ENCODE peak calls at places on chromosomes 4 and X, in ten cellular contexts. One of them, this sample, is unnamed.
A peak's percentile ranks its signal among the peaks of the same experiment; 100 is the strongest.

GRCh38 chrX:115324194-115324593 is 34.7 kb downstream of the LUZP4 start:
- DNase-seq in HCT116: no peak
- DNase-seq in HepG2: no peak
- DNase-seq in HFF-Myc: no peak
- DNase-seq in heart right ventricle: peak; percentile 6
- DNase-seq in H1: no peak
- DNase-seq in BE2C: no peak
- DNase-seq in AG09309: no peak
- DNase-seq in adrenal gland: peak; percentile 61
- DNase-seq in Caco-2: no peak
- DNase-seq in this sample: no peak

GRCh38 chrX:11641368-11641767 is 24.4 kb downstream of the ARHGAP6 start:
- DNase-seq in AG09309: no peak
- DNase-seq in HCT116: no peak
- DNase-seq in BE2C: no peak
- DNase-seq in heart right ventricle: no peak
- DNase-seq in HepG2: no peak
- DNase-seq in HFF-Myc: no peak
- DNase-seq in H1: no peak
- DNase-seq in Caco-2: no peak
- DNase-seq in adrenal gland: no peak
- DNase-seq in this sample: no peak

GRCh38 chr4:78592104-78592783 is 40.7 kb downstream of the ANXA3 start:
- DNase-seq in HCT116: no peak
- DNase-seq in adrenal gland: no peak
- DNase-seq in Caco-2: no peak
- DNase-seq in BE2C: peak; percentile 37
- DNase-seq in HFF-Myc: no peak
- DNase-seq in AG09309: no peak
- DNase-seq in H1: no peak
- DNase-seq in heart right ventricle: no peak
- DNase-seq in HepG2: no peak
- DNase-seq in this sample: no peak

GRCh38 chr4:106062452-106062875 is 167.2 kb downstream of the NPNT start:
- DNase-seq in HFF-Myc: peak; percentile 53
- DNase-seq in HCT116: no peak
- DNase-seq in Caco-2: no peak
- DNase-seq in AG09309: peak; percentile 7
- DNase-seq in adrenal gland: no peak
- DNase-seq in H1: no peak
- DNase-seq in BE2C: no peak
- DNase-seq in HepG2: peak; percentile 80
- DNase-seq in heart right ventricle: no peak
- DNase-seq in this sample: no peak

GRCh38 chrX:3549442-3549875 is 164.0 kb downstream of the PRKX start:
- DNase-seq in heart right ventricle: peak; percentile 16
- DNase-seq in HCT116: no peak
- DNase-seq in HFF-Myc: no peak
- DNase-seq in HepG2: no peak
- DNase-seq in Caco-2: peak; percentile 6
- DNase-seq in H1: no peak
- DNase-seq in BE2C: peak; percentile 5
- DNase-seq in adrenal gland: peak; percentile 50
- DNase-seq in AG09309: no peak
- DNase-seq in this sample: no peak

GRCh38 chrX:1500701-1501624 is 36.0 kb downstream of the P2RY8 start:
- DNase-seq in AG09309: no peak
- DNase-seq in Caco-2: no peak
- DNase-seq in H1: no peak
- DNase-seq in adrenal gland: no peak
- DNase-seq in HCT116: no peak
- DNase-seq in heart right ventricle: no peak
- DNase-seq in HepG2: no peak
- DNase-seq in BE2C: no peak
- DNase-seq in HFF-Myc: no peak
- DNase-seq in this sample: peak; percentile 94

GRCh38 chr4:159735281-159736207 is 632.7 kb downstream of the RAPGEF2 start:
- DNase-seq in Caco-2: no peak
- DNase-seq in HCT116: no peak
- DNase-seq in adrenal gland: no peak
- DNase-seq in H1: peak; percentile 13
- DNase-seq in heart right ventricle: no peak
- DNase-seq in BE2C: no peak
- DNase-seq in AG09309: no peak
- DNase-seq in HFF-Myc: no peak
- DNase-seq in HepG2: no peak
- DNase-seq in this sample: no peak

GRCh38 chrX:99091459-99091858 is 1318.6 kb downstream of the PCDH19 start:
- DNase-seq in heart right ventricle: no peak
- DNase-seq in HFF-Myc: no peak
- DNase-seq in H1: no peak
- DNase-seq in BE2C: no peak
- DNase-seq in AG09309: no peak
- DNase-seq in Caco-2: no peak
- DNase-seq in HCT116: no peak
- DNase-seq in HepG2: no peak
- DNase-seq in adrenal gland: no peak
- DNase-seq in this sample: no peak

GRCh38 chr4:21198683-21199082 is 498.4 kb downstream of the PACRGL start:
- DNase-seq in H1: no peak
- DNase-seq in Caco-2: no peak
- DNase-seq in HepG2: peak; percentile 4
- DNase-seq in adrenal gland: no peak
- DNase-seq in heart right ventricle: no peak
- DNase-seq in HFF-Myc: no peak
- DNase-seq in AG09309: no peak
- DNase-seq in HCT116: no peak
- DNase-seq in BE2C: no peak
- DNase-seq in this sample: no peak

GRCh38 chrX:46617906-46618305 is 44.3 kb downstream of the CHST7 start:
- DNase-seq in HCT116: no peak
- DNase-seq in H1: no peak
- DNase-seq in HFF-Myc: no peak
- DNase-seq in adrenal gland: no peak
- DNase-seq in HepG2: no peak
- DNase-seq in heart right ventricle: no peak
- DNase-seq in AG09309: no peak
- DNase-seq in BE2C: no peak
- DNase-seq in Caco-2: no peak
- DNase-seq in this sample: no peak

GRCh38 chrX:13472975-13473665 is 96.3 kb upstream of the EGFL6 start:
- DNase-seq in adrenal gland: no peak
- DNase-seq in H1: no peak
- DNase-seq in HepG2: no peak
- DNase-seq in AG09309: no peak
- DNase-seq in heart right ventricle: no peak
- DNase-seq in BE2C: no peak
- DNase-seq in HCT116: no peak
- DNase-seq in HFF-Myc: no peak
- DNase-seq in Caco-2: no peak
- DNase-seq in this sample: no peak
- TF ChIP-seq CTCF in adrenal gland: no peak
- TF ChIP-seq CTCF in H1: no peak
- TF ChIP-seq CTCF in HepG2: no peak
- TF ChIP-seq CTCF in AG09309: peak; percentile 14
- TF ChIP-seq CTCF in heart right ventricle: no peak
- TF ChIP-seq CTCF in BE2C: no peak
- TF ChIP-seq CTCF in HCT116: no peak
- TF ChIP-seq CTCF in HFF-Myc: no peak
- TF ChIP-seq CTCF in Caco-2: no peak
- TF ChIP-seq CTCF in this sample: no peak

GRCh38 chr4:98653890-98654867 is 4.2 kb downstream of the TSPAN5 start:
- DNase-seq in BE2C: no peak
- DNase-seq in HepG2: no peak
- DNase-seq in Caco-2: no peak
- DNase-seq in HCT116: peak; percentile 64
- DNase-seq in adrenal gland: no peak
- DNase-seq in H1: no peak
- DNase-seq in AG09309: peak; percentile 86
- DNase-seq in HFF-Myc: peak; percentile 97
- DNase-seq in heart right ventricle: no peak
- DNase-seq in this sample: no peak
- H3K4me3 ChIP-seq in BE2C: no peak overlapping the region
- H3K4me3 ChIP-seq in HepG2: no peak overlapping the region
- H3K4me3 ChIP-seq in Caco-2: no peak overlapping the region
- H3K4me3 ChIP-seq in HCT116: peak overlapping the region; percentile 89
- H3K4me3 ChIP-seq in adrenal gland: no peak overlapping the region
- H3K4me3 ChIP-seq in H1: no peak overlapping the region
- H3K4me3 ChIP-seq in AG09309: peak overlapping the region; percentile 30
- H3K4me3 ChIP-seq in HFF-Myc: peak overlapping the region; percentile 83
- H3K4me3 ChIP-seq in heart right ventricle: no peak overlapping the region
- H3K4me3 ChIP-seq in this sample: no peak overlapping the region

GRCh38 chr4:169010125-169011023 is at the start of gene CBR4:
- DNase-seq in BE2C: peak; percentile 98
- DNase-seq in Caco-2: peak; percentile 94
- DNase-seq in HepG2: peak; percentile 97
- DNase-seq in H1: peak; percentile 98
- DNase-seq in HFF-Myc: peak; percentile 90
- DNase-seq in adrenal gland: peak; percentile 99
- DNase-seq in AG09309: peak; percentile 94
- DNase-seq in HCT116: peak; percentile 96
- DNase-seq in heart right ventricle: peak; percentile 97
- DNase-seq in this sample: peak; percentile 97
- TF ChIP-seq CTCF in BE2C: peak; percentile 38
- TF ChIP-seq CTCF in Caco-2: peak; percentile 41
- TF ChIP-seq CTCF in HepG2: no peak
- TF ChIP-seq CTCF in H1: peak; percentile 8
- TF ChIP-seq CTCF in HFF-Myc: peak; percentile 15
- TF ChIP-seq CTCF in adrenal gland: peak; percentile 39
- TF ChIP-seq CTCF in AG09309: peak; percentile 35
- TF ChIP-seq CTCF in HCT116: peak; percentile 14
- TF ChIP-seq CTCF in heart right ventricle: peak; percentile 46
- TF ChIP-seq CTCF in this sample: peak; percentile 34

DNA sequence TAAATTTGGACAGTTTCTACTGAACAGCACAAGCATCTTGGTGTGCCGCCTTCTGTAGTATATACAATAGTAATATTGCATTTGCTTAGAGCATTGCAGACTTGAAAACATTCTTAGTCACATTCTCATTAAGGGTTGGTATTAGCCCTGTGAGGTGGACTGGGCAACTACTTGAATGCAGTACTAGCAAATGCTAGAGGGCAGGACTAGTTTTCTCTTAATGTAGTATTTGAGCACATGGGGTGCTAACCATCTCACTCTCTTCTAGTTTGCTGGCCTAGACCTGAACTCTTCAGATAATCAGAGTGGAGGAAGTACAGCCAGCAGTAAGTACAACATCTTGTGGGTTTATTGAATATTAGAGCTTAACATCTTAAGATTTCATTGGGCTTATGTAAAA is 3.2 kb downstream of the DDX3X start:
- DNase-seq in adrenal gland: no peak
- DNase-seq in BE2C: no peak
- DNase-seq in H1: no peak
- DNase-seq in Caco-2: no peak
- DNase-seq in HCT116: no peak
- DNase-seq in heart right ventricle: no peak
- DNase-seq in AG09309: no peak
- DNase-seq in HFF-Myc: no peak
- DNase-seq in HepG2: no peak
- DNase-seq in this sample: no peak
- H3K4me3 ChIP-seq in adrenal gland: peak overlapping the region; percentile 95
- H3K4me3 ChIP-seq in BE2C: peak overlapping the region; percentile 96
- H3K4me3 ChIP-seq in H1: peak overlapping the region; percentile 66
- H3K4me3 ChIP-seq in Caco-2: no peak overlapping the region
- H3K4me3 ChIP-seq in HCT116: no peak overlapping the region
- H3K4me3 ChIP-seq in heart right ventricle: peak overlapping the region; percentile 86
- H3K4me3 ChIP-seq in AG09309: no peak overlapping the region
- H3K4me3 ChIP-seq in HFF-Myc: peak overlapping the region; percentile 91
- H3K4me3 ChIP-seq in HepG2: peak overlapping the region; percentile 88
- H3K4me3 ChIP-seq in this sample: peak overlapping the region; percentile 90

This sample was measured in GM12864.